ENCODE peak calls at places on chromosomes 13 and 19, in eight cellular contexts. R is cardiac fibroblast, K is upper lobe of left lung, D is H1, W is GM23338, T is DND-41, Y is AG10803, B is cardiac muscle cell. S is an unnamed sample.

GRCh38 chr13:46679369-46680180 is 117.4 kb downstream of the ESD start:
- DNase-seq in R (peak), D (no peak), B (peak), Y (peak), T (peak), W (no peak), K (no peak), S (no peak)

GRCh38 chr13:80611310-80611709 is 270.4 kb upstream of the SPRY2 start:
- DNase-seq in W (no peak), B (no peak), Y (no peak), K (no peak), R (no peak), T (no peak), D (no peak), S (no peak)

GRCh38 chr19:46789371-46789770 is 977 bp upstream of the SLC1A5 start:
- DNase-seq in Y (no peak), B (no peak), D (no peak), K (no peak), R (no peak), T (no peak), W (no peak), S (no peak)

GRCh38 chr19:43799502-43800142 is 2.6 kb downstream of the LYPD5 start:
- DNase-seq in T (no peak), Y (no peak), B (no peak), W (peak), K (no peak), D (no peak), R (no peak), S (no peak)

GRCh38 chr19:35347930-35348298 is 212 bp downstream of the FFAR1 start:
- DNase-seq in D (no peak), W (no peak), Y (no peak), T (no peak), R (no peak), K (no peak), B (no peak), S (no peak)

GRCh38 chr19:38164526-38164925 is 59.5 kb downstream of the DPF1 start:
- DNase-seq in K (no peak), Y (no peak), B (no peak), T (no peak), R (no peak), W (no peak), D (no peak), S (no peak)

GRCh38 chr19:37738371-37738770 is 18.8 kb upstream of the ZNF607 start:
- DNase-seq in T (no peak), B (no peak), Y (no peak), D (no peak), R (no peak), W (no peak), K (no peak), S (no peak)

GRCh38 chr19:36121486-36122124 is 6.3 kb downstream of the TBCB start:
- DNase-seq in W (no peak), T (no peak), B (no peak), K (no peak), D (no peak), R (no peak), Y (no peak), S (no peak)

GRCh38 chr19:42246143-42246868 is 3.9 kb upstream of the GSK3A start:
- DNase-seq in T (no peak), R (peak), K (peak), D (no peak), B (peak), Y (peak), W (peak), S (no peak)

GRCh38 chr13:110759710-110760109 is 46.2 kb downstream of the ING1 start:
- DNase-seq in R (peak), Y (peak), B (peak), W (no peak), K (no peak), T (no peak), D (no peak), S (no peak)

GRCh38 chr19:43362179-43362578 is 8.7 kb downstream of the CD177 start:
- DNase-seq in W (no peak), B (peak), D (no peak), T (no peak), R (peak), K (no peak), Y (no peak), S (no peak)

GRCh38 chr19:38989066-38989605 is 13.6 kb upstream of the FBXO17 start:
- DNase-seq in T (no peak), W (peak), B (no peak), Y (peak), R (peak), K (no peak), D (no peak), S (no peak)

GRCh38 chr19:17202713-17203112 is 12.4 kb upstream of the USE1 start:
- DNase-seq in Y (no peak), B (no peak), W (no peak), T (no peak), R (no peak), D (no peak), K (no peak), S (no peak)

GRCh38 chr19:6340493-6341201 is 7.2 kb upstream of the ACER1 start:
- DNase-seq in D (no peak), W (peak), R (no peak), K (no peak), B (no peak), T (no peak), Y (no peak), S (no peak)
- TF ChIP-seq CTCF in D (no peak), W (peak), R (no peak), K (no peak), B (no peak), T (peak), Y (no peak), S (no peak)

GRCh38 chr19:18386543-18387251 is 739 bp downstream of the GDF15 start:
- DNase-seq in D (no peak), T (no peak), B (peak), W (no peak), R (peak), K (peak), Y (peak), S (no peak)

GRCh38 chr19:18389095-18389735 is 3.3 kb downstream of the GDF15 start:
- DNase-seq in W (no peak), B (no peak), K (no peak), D (no peak), Y (no peak), T (no peak), R (no peak), S (no peak)

GRCh38 chr19:18385675-18386542 is at the start of gene GDF15:
- DNase-seq in Y (peak), T (no peak), R (peak), W (peak), D (no peak), B (peak), K (peak), S (no peak)

GRCh38 chr19:18388328-18389094 is 2.6 kb downstream of the GDF15 start:
- DNase-seq in T (peak), K (peak), Y (peak), R (peak), W (peak), B (peak), D (no peak), S (no peak)

GRCh38 chr19:18387395-18387794 is 1.4 kb downstream of the GDF15 start:
- DNase-seq in K (no peak), T (no peak), B (no peak), D (no peak), W (no peak), R (no peak), Y (no peak), S (no peak)
- H3K4me3 ChIP-seq in K (peak), T (no peak), B (no peak), D (peak), W (peak), R (peak), Y (peak), S (peak)

GRCh38 chr19:15454371-15454800 is 4.6 kb upstream of the WIZ start:
- DNase-seq in D (no peak), R (no peak), B (no peak), W (no peak), K (no peak), Y (no peak), T (no peak), S (no peak)
- TF ChIP-seq CTCF in D (no peak), R (peak), B (peak), W (peak), K (no peak), Y (peak), T (no peak), S (peak)

GRCh38 chr13:75872970-75873369 is 236.8 kb downstream of the LMO7 start:
- DNase-seq in D (no peak), Y (no peak), R (no peak), B (no peak), K (no peak), W (no peak), T (no peak), S (no peak)

GRCh38 chr13:75867718-75868117 is 231.6 kb downstream of the LMO7 start:
- DNase-seq in T (no peak), Y (no peak), W (no peak), B (no peak), R (no peak), K (no peak), D (no peak), S (no peak)

GRCh38 chr13:75871059-75871458 is 234.9 kb downstream of the LMO7 start:
- DNase-seq in W (no peak), R (no peak), K (no peak), D (no peak), B (no peak), T (no peak), Y (no peak), S (no peak)

GRCh38 chr13:75869981-75870380 is 233.9 kb downstream of the LMO7 start:
- DNase-seq in D (no peak), B (no peak), T (no peak), R (no peak), K (no peak), Y (no peak), W (no peak), S (no peak)

GRCh38 chr13:75870397-75870801 is 234.3 kb downstream of the LMO7 start:
- DNase-seq in T (no peak), B (peak), Y (peak), K (no peak), W (peak), D (no peak), R (peak), S (no peak)
- H3K4me3 ChIP-seq in T (no peak), B (no peak), Y (peak), K (peak), W (no peak), D (no peak), R (peak), S (peak)

GRCh38 chr13:50618206-50618605 is 225.3 kb downstream of the DLEU7 start:
- DNase-seq in R (no peak), D (no peak), K (no peak), T (no peak), W (no peak), B (no peak), Y (no peak), S (no peak)
- TF ChIP-seq CTCF in R (no peak), D (no peak), K (no peak), T (no peak), W (no peak), B (no peak), Y (no peak), S (no peak)